ENCODE peak calls at places on chromosomes 11 and 22, in six cellular contexts. K, C, M, G, X and J are unnamed samples.

GRCh38 chr11:16973565-16973964 is 40.6 kb downstream of the PLEKHA7 start:
- DNase-seq in M (no peak), X (no peak), G (no peak), C (no peak), K (no peak), J (no peak)

GRCh38 chr11:33453225-33453624 is 196.0 kb downstream of the HIPK3 start:
- DNase-seq in G (no peak), K (no peak), X (no peak), C (no peak), M (no peak), J (no peak)

GRCh38 chr11:61315260-61315659 is 17.6 kb downstream of the DDB1 start:
- DNase-seq in K (no peak), G (no peak), M (no peak), X (no peak), C (no peak), J (no peak)

GRCh38 chr11:35144811-35145210 is 5.8 kb downstream of the CD44 start:
- DNase-seq in G (no peak), K (peak; percentile 43), M (peak; percentile 72), C (no peak), X (no peak), J (no peak)

GRCh38 chr22:28017859-28018258 is 98.8 kb upstream of the PITPNB start:
- DNase-seq in K (no peak), M (no peak), X (no peak), C (no peak), G (no peak), J (no peak)

GRCh38 chr11:82895437-82896091 is 4.7 kb downstream of the PRCP start:
- DNase-seq in X (no peak), M (no peak), K (no peak), G (no peak), C (no peak), J (peak; percentile 24)

GRCh38 chr11:2215230-2215560 is 43.6 kb upstream of the TH start:
- DNase-seq in X (no peak), C (no peak), K (no peak), M (no peak), G (no peak), J (no peak)

GRCh38 chr22:28904211-28904808 is 20.9 kb downstream of the ZNRF3 start:
- DNase-seq in M (peak; percentile 66), C (no peak), K (peak; percentile 29), G (no peak), X (no peak), J (no peak)

GRCh38 chr22:37811867-37812266 is 4.1 kb downstream of the GCAT start:
- DNase-seq in C (no peak), M (no peak), X (no peak), K (no peak), G (no peak), J (no peak)

GRCh38 chr22:50192825-50193204 is 7.1 kb downstream of the TRABD start:
- DNase-seq in G (no peak), K (no peak), X (no peak), C (no peak), M (no peak), J (no peak)

GRCh38 chr22:32354360-32355351 is 3.0 kb upstream of the RFPL3 start:
- DNase-seq in M (peak; percentile 67), C (no peak), G (no peak), X (no peak), K (peak; percentile 45), J (no peak)

GRCh38 chr11:106306942-106307341 is 229.5 kb downstream of the AASDHPPT start:
- DNase-seq in M (no peak), G (no peak), K (no peak), C (no peak), X (no peak), J (peak; percentile 40)

GRCh38 chr11:69928124-69928523 is 108.9 kb upstream of the FGF3 start:
- DNase-seq in C (no peak), K (no peak), X (no peak), G (no peak), M (no peak), J (no peak)

GRCh38 chr22:31588970-31589675 is 72.9 kb downstream of the PISD start:
- DNase-seq in X (no peak), C (no peak), K (no peak), M (no peak), G (no peak), J (no peak)

GRCh38 chr11:107011977-107012376 is 6.3 kb downstream of the GUCY1A2 start:
- DNase-seq in G (no peak), K (peak; percentile 48), X (no peak), C (no peak), M (no peak), J (no peak)

GRCh38 chr22:41445171-41446056 is 1.2 kb downstream of the TOB2 start:
- DNase-seq in C (no peak), X (peak; percentile 45), K (peak; percentile 34), M (no peak), G (peak; percentile 71), J (peak; percentile 62)

GRCh38 chr22:41951898-41952474 is at the start of gene SMIM45:
- DNase-seq in C (no peak), X (peak; percentile 74), M (no peak), G (peak; percentile 72), K (no peak), J (no peak)

GRCh38 chr11:88338223-88338661 is 706 bp upstream of the CTSC start:
- DNase-seq in C (no peak), K (peak; percentile 86), G (no peak), M (peak; percentile 84), X (no peak), J (peak; percentile 47)

GRCh38 chr11:68470304-68470811 is 9.8 kb downstream of the PPP6R3 start:
- DNase-seq in X (no peak), C (no peak), K (no peak), M (no peak), G (no peak), J (no peak)

GRCh38 chr11:77559686-77560425 is 29.9 kb upstream of the AQP11 start:
- DNase-seq in M (peak; percentile 93), K (peak; percentile 72), C (no peak), X (no peak), G (no peak), J (peak; percentile 70)

GRCh38 chr22:39234867-39235687 is 9.7 kb downstream of the PDGFB start:
- DNase-seq in C (no peak), K (no peak), X (no peak), G (no peak), M (no peak), J (no peak)

GRCh38 chr11:126793596-126793995 is 207.0 kb downstream of the KIRREL3 start:
- DNase-seq in M (no peak), G (no peak), C (no peak), K (no peak), X (no peak), J (no peak)

GRCh38 chr22:29314537-29315285 is 786 bp downstream of the RASL10A start:
- DNase-seq in G (no peak), K (peak; percentile 12), C (no peak), M (no peak), X (no peak), J (peak; percentile 18)

GRCh38 chr22:24535348-24535747 is 19.6 kb downstream of the GUCD1 start:
- DNase-seq in C (no peak), K (no peak), M (no peak), X (no peak), G (no peak), J (no peak)

DNA sequence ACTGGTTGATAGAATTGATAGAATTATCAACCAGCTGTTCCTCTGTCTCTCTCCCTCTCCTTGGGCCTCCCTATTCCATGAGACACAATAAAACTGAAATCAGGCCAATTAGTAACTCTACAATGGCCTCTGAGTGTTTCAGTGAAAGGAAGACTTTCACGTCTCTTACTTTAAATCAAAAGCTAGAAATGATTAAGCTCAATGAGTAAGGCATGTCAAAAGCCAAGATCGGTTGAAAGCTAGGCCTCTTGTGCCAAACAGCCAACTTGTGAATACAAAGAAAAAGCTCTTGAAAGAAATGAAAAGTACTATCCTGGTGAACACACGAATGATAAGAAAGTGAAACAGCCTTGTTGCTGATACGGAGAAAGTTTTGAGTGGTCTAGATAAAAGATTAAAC is 16.6 kb downstream of the PIH1D2 start:
- DNase-seq in M (no peak), K (no peak), G (no peak), C (no peak), X (no peak), J (no peak)
- H4K91ac ChIP-seq in M (no peak overlapping the region), K (no peak overlapping the region), G (no peak overlapping the region), C (no peak overlapping the region), X (no peak overlapping the region), J (no peak overlapping the region)

GRCh38 chr11:134958336-134958640 is 546.2 kb upstream of the B3GAT1 start:
- DNase-seq in K (no peak), X (no peak), G (no peak), M (no peak), C (no peak), J (no peak)
- H4K91ac ChIP-seq in K (no peak overlapping the region), X (no peak overlapping the region), G (no peak overlapping the region), M (no peak overlapping the region), C (no peak overlapping the region), J (no peak overlapping the region)

GRCh38 chr11:41935795-41936194 is 476.3 kb upstream of the LRRC4C start:
- DNase-seq in K (no peak), M (no peak), G (no peak), C (no peak), X (no peak), J (no peak)
- H4K91ac ChIP-seq in K (no peak overlapping the region), M (no peak overlapping the region), G (no peak overlapping the region), C (no peak overlapping the region), X (no peak overlapping the region), J (no peak overlapping the region)

DNA sequence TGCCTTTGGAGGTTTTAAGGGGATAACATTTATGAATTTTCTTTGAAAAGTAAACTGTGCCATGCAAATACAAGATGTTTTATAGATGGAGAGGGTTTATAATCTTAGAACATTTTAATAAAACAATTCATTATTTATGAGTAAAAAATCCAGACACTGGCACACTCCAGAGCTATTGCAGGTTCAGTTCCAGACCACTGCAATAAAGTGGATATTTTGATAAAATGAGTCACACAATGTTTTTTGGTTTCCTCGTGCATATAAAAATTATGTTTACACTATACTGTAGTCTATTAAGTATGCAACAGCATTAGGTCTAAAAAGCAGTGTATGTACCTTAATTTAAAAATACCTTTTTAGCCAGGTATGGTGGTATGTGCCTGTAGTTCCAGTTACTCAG is 146.2 kb upstream of the ZBED5 start:
- DNase-seq in C (no peak), G (no peak), M (no peak), K (no peak), X (no peak), J (no peak)
- H4K91ac ChIP-seq in C (no peak overlapping the region), G (no peak overlapping the region), M (no peak overlapping the region), K (no peak overlapping the region), X (no peak overlapping the region), J (no peak overlapping the region)

GRCh38 chr11:109680127-109680526 is 258.1 kb downstream of the C11orf87 start:
- DNase-seq in M (peak; percentile 18), X (no peak), G (no peak), K (peak; percentile 14), C (no peak), J (no peak)
- H4K91ac ChIP-seq in M (no peak overlapping the region), X (no peak overlapping the region), G (no peak overlapping the region), K (no peak overlapping the region), C (no peak overlapping the region), J (no peak overlapping the region)

GRCh38 chr11:45722144-45722543 is 56.7 kb upstream of the CHST1 start:
- DNase-seq in X (peak; percentile 92), C (peak; percentile 17), G (no peak), K (no peak), M (no peak), J (no peak)

GRCh38 chr11:45723421-45723820 is 58.0 kb upstream of the CHST1 start:
- DNase-seq in M (no peak), G (no peak), C (no peak), X (no peak), K (no peak), J (no peak)

GRCh38 chr11:45724145-45724544 is 58.7 kb upstream of the CHST1 start:
- DNase-seq in M (no peak), G (no peak), C (no peak), X (peak; percentile 67), K (no peak), J (no peak)

GRCh38 chr11:45725121-45725520 is 59.7 kb upstream of the CHST1 start:
- DNase-seq in M (no peak), X (no peak), G (no peak), C (no peak), K (no peak), J (no peak)

GRCh38 chr11:45725776-45726606 is 60.6 kb upstream of the CHST1 start:
- DNase-seq in K (no peak), X (no peak), G (no peak), M (no peak), C (no peak), J (no peak)
- H4K91ac ChIP-seq in K (no peak overlapping the region), X (no peak overlapping the region), G (no peak overlapping the region), M (no peak overlapping the region), C (no peak overlapping the region), J (no peak overlapping the region)